ENCODE peak calls at places on chromosomes 5 and 9, in seven cellular contexts. P, V, Z, T, O, D and S are unnamed samples.
A peak's percentile ranks its signal among the peaks of the same experiment; 100 is the strongest.

GRCh38 chr5:179779826-179780225 is 14.0 kb upstream of the LTC4S start:
- DNase-seq in P (no peak), V (no peak), Z (no peak), T (no peak), O (no peak), D (no peak), S (no peak)

GRCh38 chr9:14395300-14396082 is 81.5 kb upstream of the NFIB start:
- DNase-seq in P (no peak), V (no peak), Z (no peak), T (no peak), O (peak; percentile 85), D (no peak), S (no peak)

GRCh38 chr9:127899200-127899943 is at the start of gene ST6GALNAC6:
- DNase-seq in P (peak; percentile 68), V (no peak), Z (peak; percentile 82), T (no peak), O (peak; percentile 92), D (no peak), S (peak; percentile 65)

GRCh38 chr5:124755565-124755964 is 9.1 kb upstream of the ZNF608 start:
- DNase-seq in P (no peak), V (no peak), Z (no peak), T (no peak), O (peak; percentile 70), D (peak; percentile 21), S (peak; percentile 13)

GRCh38 chr9:89538874-89539273 is 41.0 kb upstream of the SEMA4D start:
- DNase-seq in P (no peak), V (no peak), Z (no peak), T (no peak), O (no peak), D (no peak), S (no peak)

GRCh38 chr5:147906326-147907095 is at the start of gene C5orf46:
- DNase-seq in P (peak; percentile 57), V (no peak), Z (no peak), T (no peak), O (no peak), D (peak; percentile 46), S (no peak)

GRCh38 chr9:86303316-86303975 is 21.1 kb upstream of the ISCA1 start:
- DNase-seq in P (peak; percentile 53), V (no peak), Z (no peak), T (no peak), O (peak; percentile 9), D (no peak), S (no peak)

GRCh38 chr5:149271195-149271716 is 403 bp upstream of the AFAP1L1 start:
- DNase-seq in P (no peak), V (no peak), Z (peak; percentile 82), T (no peak), O (no peak), D (peak; percentile 12), S (peak; percentile 31)

GRCh38 chr5:151708126-151708525 is 21.4 kb upstream of the SPARC start:
- DNase-seq in P (no peak), V (peak; percentile 41), Z (no peak), T (no peak), O (no peak), D (peak; percentile 25), S (no peak)

GRCh38 chr9:35272989-35273388 is 111.2 kb downstream of the UNC13B start:
- DNase-seq in P (peak; percentile 78), V (no peak), Z (no peak), T (no peak), O (no peak), D (no peak), S (no peak)

GRCh38 chr5:38639377-38640011 is 83.0 kb upstream of the LIFR start:
- DNase-seq in P (no peak), V (no peak), Z (no peak), T (no peak), O (no peak), D (no peak), S (no peak)

GRCh38 chr5:106699198-106699597 is 971.5 kb downstream of the EFNA5 start:
- DNase-seq in P (no peak), V (no peak), Z (peak; percentile 73), T (no peak), O (no peak), D (no peak), S (no peak)

GRCh38 chr9:70830618-70831017 is 290.8 kb downstream of the TRPM3 start:
- DNase-seq in P (no peak), V (no peak), Z (no peak), T (no peak), O (no peak), D (no peak), S (no peak)

GRCh38 chr9:135246248-135247173 is 159.0 kb downstream of the OLFM1 start:
- DNase-seq in P (no peak), V (no peak), Z (no peak), T (no peak), O (no peak), D (no peak), S (no peak)

GRCh38 chr9:98916660-98917059 is 27.0 kb upstream of the COL15A1 start:
- DNase-seq in P (peak; percentile 24), V (no peak), Z (no peak), T (no peak), O (peak; percentile 79), D (no peak), S (no peak)

DNA sequence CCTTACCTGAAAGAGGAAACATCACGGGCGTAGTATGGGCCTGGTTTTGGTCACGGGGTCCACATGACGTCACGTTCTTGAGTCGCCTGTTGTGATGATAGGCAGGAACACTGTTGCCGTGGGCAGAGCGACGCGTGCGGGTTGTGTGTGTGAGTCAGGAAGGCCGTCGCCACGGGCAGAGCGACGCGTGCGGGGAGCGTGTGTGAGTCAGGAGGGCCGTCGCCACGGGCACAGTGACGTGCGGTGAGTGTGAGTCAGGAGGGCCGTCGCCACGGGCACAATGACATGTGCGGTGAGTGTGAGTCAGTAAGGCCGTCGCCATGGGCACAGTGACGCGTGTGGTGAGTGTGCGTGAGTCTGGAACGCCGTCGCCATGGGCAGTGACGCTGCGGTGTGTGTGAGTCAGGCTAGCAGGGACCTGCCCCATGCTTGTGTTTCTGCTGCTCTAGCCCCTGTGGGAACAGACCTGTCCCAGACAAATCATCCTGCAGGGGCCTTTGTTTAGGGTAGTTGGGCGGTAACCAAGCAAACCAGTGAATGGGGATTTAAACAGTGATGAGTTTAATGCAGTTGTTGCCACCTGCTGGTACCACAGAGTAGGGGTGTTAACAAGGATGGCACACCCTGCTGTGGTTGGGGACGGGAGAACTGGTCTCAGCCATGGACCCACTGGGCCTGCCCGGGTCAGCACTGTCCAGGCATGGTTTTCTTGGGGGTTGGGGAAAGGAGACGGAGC is 19.8 kb downstream of the TRIP13 start:
- DNase-seq in P (peak; percentile 96), V (peak; percentile 98), Z (no peak), T (no peak), O (no peak), D (no peak), S (peak; percentile 98)
- TF ChIP-seq CTCF in P (peak; percentile 28), V (peak; percentile 62), Z (no peak), T (no peak), O (no peak), D (peak; percentile 15), S (peak; percentile 47)

GRCh38 chr9:133187561-133188005 is 21.5 kb downstream of the OBP2B start:
- DNase-seq in P (no peak), V (no peak), Z (no peak), T (no peak), O (no peak), D (no peak), S (no peak)

GRCh38 chr9:133189826-133190225 is 19.2 kb downstream of the OBP2B start:
- DNase-seq in P (no peak), V (no peak), Z (no peak), T (no peak), O (no peak), D (no peak), S (no peak)

GRCh38 chr9:133188843-133189180 is 20.2 kb downstream of the OBP2B start:
- DNase-seq in P (no peak), V (no peak), Z (no peak), T (no peak), O (no peak), D (no peak), S (no peak)

GRCh38 chr9:133186736-133187135 is 22.3 kb downstream of the OBP2B start:
- DNase-seq in P (no peak), V (no peak), Z (no peak), T (no peak), O (no peak), D (no peak), S (no peak)

GRCh38 chr9:133188006-133188842 is 20.8 kb downstream of the OBP2B start:
- DNase-seq in P (no peak), V (peak; percentile 39), Z (peak; percentile 66), T (no peak), O (peak; percentile 41), D (peak; percentile 42), S (peak; percentile 58)
- TF ChIP-seq CEBPB in P (no peak), V (no peak), Z (no peak), T (no peak), O (no peak), D (no peak), S (no peak)

GRCh38 chr5:93620487-93621339 is 37.7 kb downstream of the NR2F1 start:
- DNase-seq in P (peak; percentile 68), V (peak; percentile 34), Z (peak; percentile 72), T (no peak), O (no peak), D (peak; percentile 50), S (peak; percentile 47)
- TF ChIP-seq CTCF in P (peak; percentile 21), V (peak; percentile 18), Z (no peak), T (no peak), O (no peak), D (peak; percentile 56), S (peak; percentile 30)

GRCh38 chr9:113898596-113898995 is 22.5 kb downstream of the ZNF618 start:
- DNase-seq in P (no peak), V (no peak), Z (peak; percentile 28), T (no peak), O (no peak), D (no peak), S (no peak)
- TF ChIP-seq CEBPB in P (no peak), V (no peak), Z (no peak), T (no peak), O (no peak), D (no peak), S (no peak)

GRCh38 chr5:34522599-34523381 is 133.3 kb upstream of the RAI14 start:
- DNase-seq in P (peak; percentile 92), V (peak; percentile 71), Z (peak; percentile 67), T (no peak), O (peak; percentile 79), D (peak; percentile 65), S (peak; percentile 80)
- TF ChIP-seq CTCF in P (peak; percentile 76), V (peak; percentile 80), Z (peak; percentile 89), T (peak; percentile 78), O (peak; percentile 84), D (peak; percentile 87), S (peak; percentile 85)